ENCODE peak calls at places on chromosomes 2 and 18, in four cellular contexts. C is left ventricle myocardium inferior, T is heart left ventricle, Q is psoas muscle. V is an unnamed sample.

GRCh38 chr18:36580874-36581750 is 247.7 kb downstream of the TPGS2 start:
- DNase-seq in C (no peak), T (no peak), Q (no peak), V (no peak)

GRCh38 chr2:207328944-207329386 is 163.2 kb upstream of the KLF7 start:
- DNase-seq in C (no peak), T (no peak), Q (no peak), V (no peak)

GRCh38 chr2:216694201-216694825 is 1.0 kb downstream of the IGFBP5 start:
- DNase-seq in C (peak; percentile 66), T (peak; percentile 65), Q (peak; percentile 71), V (peak; percentile 80)

GRCh38 chr2:113992090-113992489 is 102.2 kb downstream of the ACTR3 start:
- DNase-seq in C (no peak), T (no peak), Q (no peak), V (no peak)

GRCh38 chr2:102069311-102069974 is 73.1 kb upstream of the IL1R1 start:
- DNase-seq in C (no peak), T (no peak), Q (no peak), V (no peak)

GRCh38 chr2:86291328-86291662 is 46.1 kb downstream of the REEP1 start:
- DNase-seq in C (no peak), T (no peak), Q (no peak), V (no peak)

GRCh38 chr18:77021075-77021474 is 111.5 kb downstream of the MBP start:
- DNase-seq in C (no peak), T (no peak), Q (no peak), V (no peak)

GRCh38 chr2:156321243-156321904 is 11.1 kb downstream of the NR4A2 start:
- DNase-seq in C (no peak), T (peak; percentile 29), Q (peak; percentile 19), V (peak; percentile 31)

GRCh38 chr18:59927246-59927825 is 27.5 kb downstream of the PMAIP1 start:
- DNase-seq in C (no peak), T (no peak), Q (no peak), V (no peak)

GRCh38 chr2:197137826-197138480 is 172.6 kb downstream of the ANKRD44 start:
- DNase-seq in C (no peak), T (no peak), Q (no peak), V (no peak)

GRCh38 chr18:55513199-55513598 is 74.8 kb downstream of the TCF4 start:
- DNase-seq in C (no peak), T (no peak), Q (no peak), V (no peak)

DNA sequence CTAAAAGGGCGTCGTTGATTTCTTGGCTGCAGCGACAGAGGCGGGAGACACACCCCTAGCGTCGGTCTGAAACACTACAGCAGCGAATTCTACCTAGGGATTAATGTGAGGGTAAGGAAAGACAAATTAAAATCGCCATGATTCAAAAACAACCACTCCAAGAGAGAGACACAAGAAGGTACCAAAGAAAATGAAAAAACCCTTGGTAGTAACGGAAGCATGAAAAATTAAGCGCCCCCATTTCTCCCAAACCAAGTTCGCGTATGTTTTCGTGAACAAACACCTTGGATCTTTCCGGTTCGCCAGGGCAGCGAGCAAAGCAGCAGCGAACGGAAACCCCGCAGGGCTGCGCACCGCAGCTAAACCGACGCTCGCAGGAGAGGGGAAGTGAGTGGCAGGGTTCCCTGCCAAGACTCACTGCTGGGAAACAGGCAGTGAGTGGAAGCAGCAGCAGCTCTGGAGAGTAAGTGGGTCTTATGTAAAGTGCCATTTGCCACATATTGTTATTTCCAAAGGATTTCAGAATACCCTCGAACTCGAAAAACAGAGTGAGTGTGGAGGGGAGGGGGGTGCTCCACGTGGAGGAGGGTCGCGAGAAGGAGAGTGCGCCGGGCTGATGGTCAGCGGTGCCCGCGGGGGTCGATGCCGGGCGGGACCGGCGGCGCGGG is 1.0 kb downstream of the PPP3R1 start:
- DNase-seq in C (peak; percentile 53), T (peak; percentile 76), Q (peak; percentile 51), V (peak; percentile 83)
- H3K4me1 ChIP-seq in C (peaks cover 67% of the 10 kb centered on the region), T (peaks cover 52% of the 10 kb centered on the region), Q (peaks cover 55% of the 10 kb centered on the region), V (peaks cover 17% of the 10 kb centered on the region)

DNA sequence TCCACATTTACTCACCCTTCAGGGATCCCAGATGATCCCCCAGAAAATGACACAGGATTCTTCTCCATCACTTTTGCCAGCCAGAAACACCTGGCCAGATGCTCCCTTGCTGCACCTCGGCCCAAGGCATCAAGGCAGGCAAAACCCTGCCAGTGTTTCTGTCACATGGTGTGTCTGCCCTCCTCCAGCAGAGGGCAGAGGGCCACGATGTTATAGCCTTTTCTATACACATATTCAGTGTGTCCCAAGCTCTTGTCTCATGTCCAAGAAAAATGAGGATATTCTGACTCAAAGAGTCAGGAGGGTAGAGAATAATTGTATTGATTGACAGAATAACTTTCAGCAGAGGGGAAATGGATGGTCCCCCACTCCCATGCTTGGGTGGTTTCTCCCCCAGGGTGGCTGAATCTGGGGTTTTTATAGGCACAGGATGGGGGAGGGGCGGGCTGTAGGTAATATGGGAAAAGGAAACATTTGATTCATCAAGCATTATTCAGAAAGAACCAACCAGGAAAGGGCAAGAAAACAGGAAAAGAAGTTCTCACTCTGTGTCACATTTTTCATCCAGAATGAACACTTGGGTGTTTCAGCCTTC is 933.9 kb downstream of the TRIB2 start:
- DNase-seq in C (no peak), T (no peak), Q (no peak), V (no peak)
- TF ChIP-seq CTCF in C (no peak), T (no peak), Q (no peak), V (no peak)

GRCh38 chr2:231458368-231458767 is 5.9 kb downstream of the NCL start:
- DNase-seq in C (no peak), T (no peak), Q (no peak), V (no peak)
- H3K4me1 ChIP-seq in C (peaks cover 45% of the 10 kb centered on the region), T (peaks cover 13% of the 10 kb centered on the region), Q (peaks cover 32% of the 10 kb centered on the region), V (peaks cover 12% of the 10 kb centered on the region)

GRCh38 chr2:135531231-135532197 is at the start of gene R3HDM1:
- DNase-seq in C (peak; percentile 96), T (peak; percentile 99), Q (peak; percentile 96), V (peak; percentile 97)
- TF ChIP-seq CTCF in C (no peak), T (no peak), Q (no peak), V (no peak)

GRCh38 chr18:62725896-62726295 is 10.6 kb downstream of the PHLPP1 start:
- DNase-seq in C (no peak), T (no peak), Q (no peak), V (no peak)

GRCh38 chr18:62720766-62721613 is 5.6 kb downstream of the PHLPP1 start:
- DNase-seq in C (no peak), T (no peak), Q (no peak), V (no peak)

GRCh38 chr18:62723666-62724281 is 8.4 kb downstream of the PHLPP1 start:
- DNase-seq in C (no peak), T (no peak), Q (no peak), V (no peak)

GRCh38 chr18:62720048-62720447 is 4.7 kb downstream of the PHLPP1 start:
- DNase-seq in C (no peak), T (no peak), Q (no peak), V (no peak)

DNA sequence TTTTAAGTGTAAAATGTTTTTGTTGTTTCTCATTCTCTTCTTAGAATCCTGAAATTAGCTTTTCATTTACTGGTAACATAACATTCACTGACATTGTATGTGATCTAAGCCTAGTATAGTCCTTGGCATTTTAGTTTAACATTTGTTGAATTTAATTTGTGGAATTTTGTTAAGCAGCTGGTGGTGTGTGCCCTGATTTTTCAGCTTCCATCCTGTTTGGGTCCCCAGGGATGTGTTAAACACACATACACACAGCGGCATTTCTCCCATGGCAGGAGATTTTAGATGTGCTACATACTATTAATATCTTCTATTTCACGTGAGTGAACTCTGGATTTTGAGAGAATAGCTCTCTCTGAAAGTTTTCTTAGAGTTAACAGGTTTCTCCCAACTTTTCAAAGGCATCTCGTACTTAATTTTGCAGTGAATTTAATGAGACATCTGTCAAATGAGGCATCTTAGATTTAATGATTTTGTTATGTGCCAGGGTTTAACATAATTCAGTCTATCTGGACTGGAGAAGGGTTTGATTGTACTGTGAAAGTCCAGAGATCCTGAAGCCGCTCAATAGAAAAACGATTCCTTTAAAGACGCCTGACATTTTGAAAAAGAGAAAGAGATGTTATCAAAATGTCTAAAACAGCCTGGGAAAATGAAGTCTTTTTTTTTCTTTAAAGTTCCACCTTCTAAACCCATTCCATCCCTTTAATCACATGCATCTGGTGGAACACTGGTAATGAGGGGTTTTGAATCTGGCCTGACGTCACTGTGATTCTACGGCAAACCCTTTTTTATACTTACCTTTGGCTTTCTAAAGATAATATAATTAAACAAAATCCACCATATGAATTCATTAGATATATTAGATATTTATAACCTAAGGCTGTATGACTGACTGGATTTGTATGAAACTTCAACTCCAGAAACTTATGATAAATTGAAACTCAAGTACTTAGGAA is 6.8 kb downstream of the PHLPP1 start:
- DNase-seq in C (no peak), T (no peak), Q (no peak), V (no peak)
- H3K4me1 ChIP-seq in C (peaks cover 78% of the 10 kb centered on the region), T (peaks cover 38% of the 10 kb centered on the region), Q (peaks cover 32% of the 10 kb centered on the region), V (peaks cover 27% of the 10 kb centered on the region)

GRCh38 chr2:59176737-59177136 is 935.6 kb upstream of the FANCL start:
- DNase-seq in C (no peak), T (no peak), Q (no peak), V (no peak)
- TF ChIP-seq CTCF in C (no peak), T (no peak), Q (no peak), V (no peak)

V was measured in pancreas.